ENCODE peak calls at places on chromosome 14, in ten cellular contexts. B is COR-L47; O is non-pigmented ciliary epithelial cell; W is HEK293T; T is CD8-positive, alpha-beta T cell; K is mucosa of descending colon; M is iPS-NIHi11; H is cerebellar cortex; S is T-helper 2 cell; Y is posterior vena cava. N is an unnamed sample.
A peak's percentile ranks its signal among the peaks of the same experiment; 100 is the strongest.

GRCh38 chr14:20642182-20642581 is 691 bp upstream of the OR6S1 start:
- DNase-seq in B (no peak), O (no peak), W (no peak), T (no peak), K (no peak), M (no peak), H (no peak), S (no peak), Y (no peak), N (no peak)

GRCh38 chr14:101028971-101029667 is 125.6 kb upstream of the RTL1 start:
- DNase-seq in B (peak; percentile 85), O (no peak), W (no peak), T (no peak), K (no peak), M (no peak), H (peak; percentile 68), S (no peak), Y (peak; percentile 69), N (no peak)

GRCh38 chr14:85415015-85415712 is 114.8 kb upstream of the FLRT2 start:
- DNase-seq in B (peak; percentile 75), O (peak; percentile 93), W (peak; percentile 6), T (no peak), K (no peak), M (peak; percentile 33), H (no peak), S (no peak), Y (peak; percentile 70), N (no peak)

GRCh38 chr14:50658203-50658602 is 9.9 kb downstream of the SAV1 start:
- DNase-seq in B (no peak), O (no peak), W (no peak), T (no peak), K (no peak), M (peak; percentile 33), H (no peak), S (no peak), Y (no peak), N (no peak)

GRCh38 chr14:99595034-99595433 is 9.0 kb downstream of the CCDC85C start:
- DNase-seq in B (no peak), O (no peak), W (no peak), T (no peak), K (no peak), M (no peak), H (no peak), S (peak; percentile 16), Y (no peak), N (no peak)

GRCh38 chr14:91244501-91244901 is at the start of gene GPR68:
- DNase-seq in B (peak; percentile 66), O (no peak), W (no peak), T (peak; percentile 63), K (peak; percentile 68), M (peak; percentile 56), H (peak; percentile 85), S (no peak), Y (peak; percentile 92), N (no peak)

GRCh38 chr14:22268875-22269274 is 320.1 kb downstream of the DAD1 start:
- DNase-seq in B (no peak), O (no peak), W (no peak), T (no peak), K (no peak), M (no peak), H (no peak), S (no peak), Y (no peak), N (no peak)

GRCh38 chr14:90573385-90574105 is 176.7 kb downstream of the CALM1 start:
- DNase-seq in B (no peak), O (no peak), W (no peak), T (no peak), K (no peak), M (no peak), H (peak; percentile 62), S (no peak), Y (peak; percentile 74), N (no peak)

GRCh38 chr14:22848391-22849164 is 12.2 kb downstream of the MMP14 start:
- DNase-seq in B (no peak), O (no peak), W (peak; percentile 5), T (no peak), K (peak; percentile 76), M (no peak), H (peak; percentile 76), S (no peak), Y (peak; percentile 92), N (no peak)

GRCh38 chr14:51304428-51304827 is 64.4 kb downstream of the TMX1 start:
- DNase-seq in B (no peak), O (no peak), W (no peak), T (no peak), K (no peak), M (no peak), H (no peak), S (no peak), Y (no peak), N (peak; percentile 8)

GRCh38 chr14:98242903-98243302 is 1029.1 kb downstream of the BCL11B start:
- DNase-seq in B (no peak), O (no peak), W (no peak), T (no peak), K (no peak), M (no peak), H (no peak), S (no peak), Y (no peak), N (no peak)

GRCh38 chr14:54152351-54152750 is 195.7 kb upstream of the BMP4 start:
- DNase-seq in B (no peak), O (no peak), W (no peak), T (no peak), K (no peak), M (no peak), H (no peak), S (no peak), Y (no peak), N (no peak)

GRCh38 chr14:21039059-21039422 is 3.1 kb upstream of the RNASE7 start:
- DNase-seq in B (peak; percentile 35), O (no peak), W (no peak), T (no peak), K (peak; percentile 85), M (peak; percentile 54), H (peak; percentile 48), S (no peak), Y (peak; percentile 88), N (no peak)

GRCh38 chr14:62329427-62329826 is 567.2 kb downstream of the SNAPC1 start:
- DNase-seq in B (no peak), O (peak; percentile 11), W (no peak), T (no peak), K (no peak), M (no peak), H (no peak), S (no peak), Y (no peak), N (no peak)

GRCh38 chr14:20314026-20314425 is 8.3 kb upstream of the TTC5 start:
- DNase-seq in B (no peak), O (no peak), W (no peak), T (no peak), K (no peak), M (no peak), H (no peak), S (no peak), Y (no peak), N (no peak)

GRCh38 chr14:62117010-62117717 is 354.9 kb downstream of the SNAPC1 start:
- DNase-seq in B (peak; percentile 89), O (peak; percentile 28), W (peak; percentile 80), T (peak; percentile 66), K (peak; percentile 67), M (peak; percentile 87), H (peak; percentile 35), S (peak; percentile 31), Y (peak; percentile 82), N (peak; percentile 82)

GRCh38 chr14:94373708-94374107 is 14.7 kb downstream of the SERPINA1 start:
- DNase-seq in B (no peak), O (peak; percentile 93), W (no peak), T (no peak), K (no peak), M (no peak), H (no peak), S (no peak), Y (no peak), N (no peak)

GRCh38 chr14:93081875-93082570 is 33.7 kb downstream of the ITPK1 start:
- DNase-seq in B (no peak), O (no peak), W (no peak), T (peak; percentile 77), K (no peak), M (no peak), H (no peak), S (no peak), Y (no peak), N (no peak)

GRCh38 chr14:89911018-89911919 is 43.3 kb downstream of the EFCAB11 start:
- DNase-seq in B (peak; percentile 32), O (no peak), W (no peak), T (no peak), K (no peak), M (peak; percentile 46), H (peak; percentile 56), S (no peak), Y (peak; percentile 84), N (peak; percentile 84)

GRCh38 chr14:104592292-104592672 is 12.3 kb downstream of the TMEM179 start:
- DNase-seq in B (no peak), O (no peak), W (no peak), T (no peak), K (peak; percentile 4), M (no peak), H (no peak), S (no peak), Y (no peak), N (no peak)

GRCh38 chr14:59055439-59056045 is 132.9 kb upstream of the DAAM1 start:
- DNase-seq in B (peak; percentile 5), O (peak; percentile 28), W (peak; percentile 62), T (no peak), K (no peak), M (peak; percentile 62), H (peak; percentile 74), S (no peak), Y (no peak), N (peak; percentile 11)

GRCh38 chr14:97299661-97300060 is 502.5 kb downstream of the VRK1 start:
- DNase-seq in B (no peak), O (no peak), W (no peak), T (peak; percentile 59), K (no peak), M (peak; percentile 33), H (no peak), S (no peak), Y (no peak), N (no peak)

GRCh38 chr14:50607181-50607580 is 47.2 kb downstream of the ATL1 start:
- DNase-seq in B (no peak), O (peak; percentile 94), W (no peak), T (no peak), K (no peak), M (no peak), H (no peak), S (peak; percentile 7), Y (no peak), N (no peak)

GRCh38 chr14:100738269-100738691 is 11.6 kb downstream of the DLK1 start:
- DNase-seq in B (no peak), O (no peak), W (no peak), T (no peak), K (no peak), M (no peak), H (no peak), S (no peak), Y (peak; percentile 63), N (no peak)

GRCh38 chr14:31174433-31174832 is 33.2 kb downstream of the HECTD1 start:
- DNase-seq in B (no peak), O (no peak), W (no peak), T (no peak), K (no peak), M (no peak), H (no peak), S (no peak), Y (no peak), N (no peak)

GRCh38 chr14:40028991-40029390 is 596.8 kb upstream of the FBXO33 start:
- DNase-seq in B (no peak), O (no peak), W (no peak), T (no peak), K (no peak), M (no peak), H (no peak), S (no peak), Y (no peak), N (no peak)

GRCh38 chr14:94101748-94102147 is 8.8 kb upstream of the IFI27 start:
- DNase-seq in B (no peak), O (no peak), W (no peak), T (no peak), K (peak; percentile 45), M (no peak), H (peak; percentile 76), S (no peak), Y (peak; percentile 89), N (no peak)

GRCh38 chr14:102225386-102225785 is 79.6 kb downstream of the MOK start:
- DNase-seq in B (no peak), O (no peak), W (no peak), T (no peak), K (no peak), M (no peak), H (no peak), S (no peak), Y (no peak), N (no peak)